ENCODE peak calls at places on chromosomes 1 and 21, in eight cellular contexts. M, V, L, Z, P, E, B and T are unnamed samples.

GRCh38 chr1:151693057-151693651 is 23.4 kb downstream of the CELF3 start:
- DNase-seq in M (no peak), V (no peak), L (peak; percentile 40), Z (no peak), P (no peak), E (no peak), B (peak; percentile 32), T (peak; percentile 30)

GRCh38 chr1:200351826-200352549 is 57.8 kb downstream of the ZNF281 start:
- DNase-seq in M (no peak), V (peak; percentile 41), L (peak; percentile 24), Z (no peak), P (peak; percentile 99), E (no peak), B (peak; percentile 99), T (peak; percentile 40)

GRCh38 chr21:14956826-14957225 is 108.0 kb downstream of the NRIP1 start:
- DNase-seq in M (no peak), V (no peak), L (no peak), Z (no peak), P (peak; percentile 37), E (no peak), B (peak; percentile 87), T (no peak)

GRCh38 chr1:33296082-33296458 is 24.8 kb downstream of the A3GALT2 start:
- DNase-seq in M (no peak), V (no peak), L (no peak), Z (no peak), P (no peak), E (peak; percentile 86), B (no peak), T (no peak)

GRCh38 chr1:116002781-116003455 is 26.6 kb downstream of the SLC22A15 start:
- DNase-seq in M (peak; percentile 59), V (no peak), L (no peak), Z (peak; percentile 55), P (no peak), E (no peak), B (no peak), T (no peak)

GRCh38 chr1:27538793-27539192 is 48.8 kb upstream of the WASF2 start:
- DNase-seq in M (no peak), V (no peak), L (no peak), Z (no peak), P (peak; percentile 49), E (no peak), B (peak; percentile 84), T (no peak)

GRCh38 chr1:170734412-170735175 is 70.7 kb downstream of the PRRX1 start:
- DNase-seq in M (no peak), V (no peak), L (no peak), Z (no peak), P (no peak), E (no peak), B (peak; percentile 66), T (no peak)

GRCh38 chr1:42423621-42424200 is 32.1 kb downstream of the ZMYND12 start:
- DNase-seq in M (no peak), V (no peak), L (no peak), Z (no peak), P (no peak), E (no peak), B (no peak), T (no peak)

GRCh38 chr1:26409191-26409751 is 1.3 kb upstream of the LIN28A start:
- DNase-seq in M (no peak), V (peak; percentile 40), L (no peak), Z (no peak), P (no peak), E (no peak), B (no peak), T (no peak)

GRCh38 chr1:64965239-64966157 is 851 bp downstream of the JAK1 start:
- DNase-seq in M (peak; percentile 52), V (peak; percentile 84), L (peak; percentile 80), Z (peak; percentile 69), P (no peak), E (peak; percentile 68), B (peak; percentile 62), T (no peak)

GRCh38 chr1:246836169-246836568 is 95.6 kb downstream of the AHCTF1 start:
- DNase-seq in M (no peak), V (no peak), L (no peak), Z (no peak), P (no peak), E (no peak), B (peak; percentile 36), T (no peak)

GRCh38 chr1:36475341-36475740 is 7.4 kb downstream of the CSF3R start:
- DNase-seq in M (no peak), V (no peak), L (no peak), Z (no peak), P (no peak), E (no peak), B (no peak), T (no peak)

GRCh38 chr1:95286479-95286878 is 52.5 kb downstream of the RWDD3 start:
- DNase-seq in M (no peak), V (no peak), L (no peak), Z (peak; percentile 60), P (no peak), E (no peak), B (no peak), T (no peak)

GRCh38 chr1:23646086-23646485 is 45.5 kb upstream of the RPL11 start:
- DNase-seq in M (no peak), V (no peak), L (no peak), Z (no peak), P (no peak), E (no peak), B (no peak), T (no peak)

GRCh38 chr1:39898648-39899603 is 2.8 kb downstream of the MYCL start:
- DNase-seq in M (peak; percentile 71), V (no peak), L (no peak), Z (peak; percentile 80), P (no peak), E (peak; percentile 91), B (peak; percentile 79), T (no peak)

GRCh38 chr1:27652505-27652904 is 17.5 kb upstream of the FGR start:
- DNase-seq in M (no peak), V (no peak), L (no peak), Z (no peak), P (no peak), E (no peak), B (no peak), T (no peak)

GRCh38 chr1:219913005-219913404 is 15.4 kb downstream of the SLC30A10 start:
- DNase-seq in M (no peak), V (no peak), L (no peak), Z (no peak), P (no peak), E (no peak), B (no peak), T (no peak)

GRCh38 chr1:175840787-175841186 is 97.4 kb upstream of the TNR start:
- DNase-seq in M (no peak), V (no peak), L (no peak), Z (no peak), P (no peak), E (no peak), B (no peak), T (no peak)

GRCh38 chr21:25002676-25003075 is 604.6 kb downstream of the MRPL39 start:
- DNase-seq in M (no peak), V (no peak), L (no peak), Z (no peak), P (no peak), E (no peak), B (no peak), T (no peak)

GRCh38 chr21:45322231-45322959 is 34.7 kb upstream of the POFUT2 start:
- DNase-seq in M (no peak), V (peak; percentile 27), L (no peak), Z (no peak), P (no peak), E (no peak), B (no peak), T (no peak)

GRCh38 chr1:202179828-202180750 is 13.5 kb upstream of the LGR6 start:
- DNase-seq in M (no peak), V (no peak), L (no peak), Z (no peak), P (no peak), E (no peak), B (no peak), T (no peak)

GRCh38 chr1:162916821-162917613 is 56.0 kb upstream of the CCDC190 start:
- DNase-seq in M (no peak), V (no peak), L (no peak), Z (no peak), P (no peak), E (no peak), B (peak; percentile 17), T (no peak)

GRCh38 chr1:107965112-107965991 is at the start of gene VAV3:
- DNase-seq in M (peak; percentile 46), V (peak; percentile 46), L (peak; percentile 63), Z (peak; percentile 70), P (no peak), E (peak; percentile 66), B (peak; percentile 60), T (peak; percentile 73)

GRCh38 chr1:234976880-234977680 is 151.6 kb downstream of the TOMM20 start:
- DNase-seq in M (no peak), V (no peak), L (no peak), Z (no peak), P (no peak), E (no peak), B (no peak), T (no peak)

GRCh38 chr1:9128520-9129371 is at the start of gene GPR157:
- DNase-seq in M (peak; percentile 46), V (peak; percentile 82), L (peak; percentile 93), Z (peak; percentile 94), P (no peak), E (peak; percentile 95), B (peak; percentile 66), T (peak; percentile 64)

GRCh38 chr1:197076585-197076984 is 9.5 kb upstream of the F13B start:
- DNase-seq in M (no peak), V (no peak), L (no peak), Z (no peak), P (no peak), E (no peak), B (no peak), T (no peak)

GRCh38 chr1:46549697-46550681 is 1.5 kb downstream of the KNCN start:
- DNase-seq in M (no peak), V (peak; percentile 67), L (peak; percentile 55), Z (no peak), P (peak; percentile 28), E (no peak), B (peak; percentile 41), T (no peak)

GRCh38 chr21:18950045-18950740 is 546.6 kb upstream of the TMPRSS15 start:
- DNase-seq in M (no peak), V (no peak), L (no peak), Z (no peak), P (no peak), E (no peak), B (no peak), T (no peak)

GRCh38 chr21:31310750-31311149 is 33.3 kb downstream of the TIAM1 start:
- DNase-seq in M (no peak), V (no peak), L (no peak), Z (peak; percentile 51), P (no peak), E (no peak), B (peak; percentile 35), T (no peak)

GRCh38 chr1:179775009-179775408 is 31.9 kb downstream of the FAM163A start:
- DNase-seq in M (no peak), V (no peak), L (peak; percentile 19), Z (no peak), P (no peak), E (no peak), B (no peak), T (no peak)

GRCh38 chr1:40239626-40240025 is 8.1 kb upstream of the TMCO2 start:
- DNase-seq in M (no peak), V (no peak), L (no peak), Z (no peak), P (no peak), E (no peak), B (no peak), T (no peak)

GRCh38 chr1:200302192-200302892 is 107.5 kb downstream of the ZNF281 start:
- DNase-seq in M (peak; percentile 33), V (peak; percentile 72), L (peak; percentile 67), Z (peak; percentile 48), P (no peak), E (peak; percentile 70), B (peak; percentile 41), T (peak; percentile 49)

GRCh38 chr1:1206376-1207253 is at the start of gene TNFRSF18:
- DNase-seq in M (no peak), V (peak; percentile 38), L (peak; percentile 92), Z (peak; percentile 64), P (no peak), E (no peak), B (peak; percentile 17), T (no peak)

GRCh38 chr1:166700696-166701095 is 138.6 kb upstream of the POGK start:
- DNase-seq in M (no peak), V (no peak), L (no peak), Z (no peak), P (no peak), E (no peak), B (no peak), T (no peak)